ENCODE peak calls at places on chromosomes 2 and 18, in seven cellular contexts. G, A, U, K, H, N and P are unnamed samples.

GRCh38 chr2:216339456-216340279 is 32.6 kb downstream of the MARCHF4 start:
- DNase-seq in N (no peak), U (peak), K (no peak), H (no peak), A (peak), G (peak), P (no peak)

GRCh38 chr2:26494891-26495290 is 17.0 kb upstream of the OTOF start:
- DNase-seq in H (no peak), U (no peak), N (no peak), A (no peak), G (no peak), K (no peak), P (no peak)

GRCh38 chr2:194087569-194087968 is 1569.5 kb upstream of the SLC39A10 start:
- DNase-seq in G (no peak), H (no peak), K (no peak), N (no peak), U (no peak), A (no peak), P (no peak)

GRCh38 chr2:218992703-218993344 is 398 bp downstream of the CRYBA2 start:
- DNase-seq in N (no peak), H (no peak), A (peak), U (no peak), K (no peak), G (no peak), P (no peak)

GRCh38 chr2:150081775-150082517 is 405.5 kb downstream of the RND3 start:
- DNase-seq in H (no peak), K (no peak), A (peak), N (no peak), U (no peak), G (no peak), P (no peak)

GRCh38 chr18:13612111-13612997 is 114.0 kb downstream of the FAM210A start:
- DNase-seq in A (no peak), N (no peak), K (no peak), U (no peak), H (peak), G (no peak), P (peak)

GRCh38 chr18:9726175-9726574 is 18.1 kb downstream of the RAB31 start:
- DNase-seq in K (no peak), G (no peak), U (no peak), A (no peak), N (no peak), H (peak), P (no peak)

GRCh38 chr2:100321181-100321880 is 970 bp downstream of the LONRF2 start:
- DNase-seq in A (peak), K (no peak), U (peak), H (no peak), G (peak), N (peak), P (peak)

GRCh38 chr2:176554107-176555048 is 285.1 kb downstream of the MTX2 start:
- DNase-seq in H (peak), N (no peak), U (peak), A (peak), G (peak), K (no peak), P (peak)

GRCh38 chr2:173822889-173823485 is 142.2 kb downstream of the SP3 start:
- DNase-seq in U (no peak), N (no peak), A (no peak), G (no peak), K (no peak), H (no peak), P (no peak)

GRCh38 chr2:79105259-79105658 is 15.0 kb upstream of the REG1A start:
- DNase-seq in G (no peak), U (no peak), N (no peak), K (no peak), H (no peak), A (no peak), P (no peak)

GRCh38 chr2:160666019-160666676 is 172.5 kb upstream of the RBMS1 start:
- DNase-seq in K (no peak), G (peak), N (no peak), U (peak), H (no peak), A (peak), P (no peak)

GRCh38 chr18:37937287-37937686 is 371.7 kb upstream of the CELF4 start:
- DNase-seq in H (no peak), N (no peak), A (no peak), U (no peak), G (no peak), K (no peak), P (no peak)

GRCh38 chr2:205889073-205889472 is 196.9 kb downstream of the INO80D start:
- DNase-seq in K (no peak), G (no peak), N (no peak), H (no peak), U (peak), A (no peak), P (no peak)

GRCh38 chr2:178333851-178334250 is 117.1 kb downstream of the PRKRA start:
- DNase-seq in N (no peak), A (no peak), U (no peak), G (no peak), H (no peak), K (no peak), P (no peak)

GRCh38 chr2:184041077-184041476 is 557.3 kb upstream of the ZNF804A start:
- DNase-seq in G (no peak), U (no peak), H (no peak), A (no peak), N (no peak), K (no peak), P (no peak)

GRCh38 chr18:51160646-51161045 is 36.8 kb downstream of the MEX3C start:
- DNase-seq in A (no peak), G (no peak), U (no peak), H (no peak), K (no peak), N (no peak), P (no peak)

GRCh38 chr2:241848761-241849615 is 9.7 kb downstream of the PDCD1 start:
- DNase-seq in A (no peak), G (no peak), H (no peak), U (no peak), N (peak), K (no peak), P (no peak)

GRCh38 chr18:3526421-3527354 is 76.7 kb downstream of the TGIF1 start:
- DNase-seq in A (peak), G (no peak), U (peak), N (no peak), K (no peak), H (no peak), P (no peak)

GRCh38 chr2:223929575-223930001 is 15.5 kb downstream of the WDFY1 start:
- DNase-seq in U (no peak), G (no peak), H (no peak), K (no peak), A (no peak), N (no peak), P (no peak)

GRCh38 chr18:75548353-75548752 is 120.8 kb upstream of the SMIM21 start:
- DNase-seq in H (no peak), K (no peak), G (no peak), N (no peak), A (peak), U (peak), P (no peak)

GRCh38 chr18:77206676-77207370 is 42.8 kb upstream of the GALR1 start:
- DNase-seq in G (peak), A (no peak), U (peak), K (no peak), H (no peak), N (peak), P (no peak)

GRCh38 chr18:59033361-59033760 is 106.3 kb upstream of the SEC11C start:
- DNase-seq in G (no peak), U (no peak), H (no peak), A (no peak), K (peak), N (no peak), P (no peak)

GRCh38 chr2:127408807-127409099 is 9.5 kb upstream of the PROC start:
- DNase-seq in G (no peak), U (no peak), N (no peak), H (no peak), K (no peak), A (no peak), P (no peak)

GRCh38 chr2:75602724-75603342 is 42.1 kb upstream of the EVA1A start:
- DNase-seq in U (peak), K (no peak), A (peak), N (no peak), H (peak), G (no peak), P (no peak)

GRCh38 chr2:11744631-11745394 is 1.6 kb upstream of the LPIN1 start:
- DNase-seq in U (peak), G (peak), K (no peak), A (peak), N (no peak), H (no peak), P (no peak)

GRCh38 chr2:23924589-23925359 is 2.1 kb downstream of the ATAD2B start:
- DNase-seq in N (no peak), H (no peak), G (no peak), K (no peak), A (no peak), U (no peak), P (no peak)

GRCh38 chr2:39593439-39594393 is 72.0 kb upstream of the TMEM178A start:
- DNase-seq in U (peak), K (no peak), H (no peak), A (peak), N (no peak), G (peak), P (no peak)

GRCh38 chr2:96305091-96305978 is at the start of gene SNRNP200:
- DNase-seq in H (peak), G (peak), N (peak), U (peak), A (peak), K (peak), P (peak)

GRCh38 chr2:169461143-169461542 is 18.2 kb upstream of the BBS5 start:
- DNase-seq in A (no peak), U (no peak), K (no peak), N (no peak), H (no peak), G (no peak), P (no peak)

GRCh38 chr2:104452558-104452957 is 401.4 kb upstream of the POU3F3 start:
- DNase-seq in H (no peak), G (no peak), U (no peak), N (no peak), K (no peak), A (no peak), P (no peak)

GRCh38 chr2:104444840-104445239 is 409.1 kb upstream of the POU3F3 start:
- DNase-seq in U (no peak), H (no peak), N (no peak), G (no peak), K (no peak), A (no peak), P (no peak)

GRCh38 chr2:104447831-104448434 is 406.0 kb upstream of the POU3F3 start:
- DNase-seq in H (no peak), N (no peak), A (no peak), U (no peak), K (no peak), G (no peak), P (no peak)

GRCh38 chr2:104444392-104444791 is 409.5 kb upstream of the POU3F3 start:
- DNase-seq in U (peak), A (no peak), N (no peak), H (no peak), K (no peak), G (no peak), P (no peak)

GRCh38 chr2:104448661-104449410 is 405.1 kb upstream of the POU3F3 start:
- DNase-seq in K (no peak), N (no peak), U (no peak), H (no peak), A (no peak), G (no peak), P (no peak)
- H3K4me3 ChIP-seq in K (no peak), N (no peak), U (no peak), H (no peak), A (no peak), G (no peak), P (peak)

DNA sequence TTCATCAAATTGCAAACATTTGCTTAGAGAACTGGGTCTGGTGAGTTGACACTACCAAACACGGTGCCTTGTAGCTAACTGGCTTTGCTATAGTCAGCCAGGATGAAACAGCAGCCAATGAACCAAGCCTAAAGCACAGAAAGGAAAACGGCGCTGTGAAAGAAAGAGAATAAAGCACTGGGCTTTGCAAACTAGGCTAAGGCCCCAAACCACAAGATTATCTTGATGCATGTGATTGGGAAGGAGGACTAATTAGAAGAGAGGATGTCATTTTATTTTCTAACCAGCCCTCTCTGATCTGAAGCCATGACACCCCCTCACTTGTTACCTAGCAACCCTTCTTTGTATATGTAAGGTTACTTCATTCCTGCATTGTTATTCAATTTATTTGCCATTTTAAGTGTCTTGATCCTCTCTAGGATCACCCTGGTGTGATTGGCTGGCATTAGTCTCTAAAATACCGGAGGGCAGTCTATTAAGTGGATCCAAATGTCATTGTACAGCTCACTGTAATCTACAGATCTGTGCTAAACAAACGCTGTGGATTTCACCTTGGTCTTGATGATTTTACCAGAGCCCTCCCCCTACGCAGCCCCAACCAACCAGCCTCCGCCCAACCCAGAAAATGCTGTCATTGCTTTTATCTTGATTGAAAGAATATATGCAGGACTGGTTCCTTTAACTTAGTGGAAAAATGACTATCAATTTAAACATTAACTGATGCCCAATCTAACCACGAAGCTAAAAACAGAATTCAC is 395.3 kb upstream of the ACVR2A start:
- DNase-seq in K (no peak), G (no peak), H (no peak), U (peak), N (no peak), A (peak), P (no peak)
- H3K27ac ChIP-seq in K (no peak), G (no peak), H (no peak), U (no peak), N (no peak), A (peak), P (no peak)

GRCh38 chr2:66281980-66282379 is 152.9 kb upstream of the MEIS1 start:
- DNase-seq in H (no peak), G (no peak), K (no peak), N (no peak), U (no peak), A (no peak), P (no peak)

GRCh38 chr2:66270247-66270646 is 164.7 kb upstream of the MEIS1 start:
- DNase-seq in G (no peak), A (no peak), H (no peak), K (no peak), U (no peak), N (no peak), P (no peak)

GRCh38 chr2:66271777-66272176 is 163.1 kb upstream of the MEIS1 start:
- DNase-seq in H (no peak), K (no peak), G (no peak), A (no peak), N (no peak), U (no peak), P (no peak)

GRCh38 chr2:66279024-66279423 is 155.9 kb upstream of the MEIS1 start:
- DNase-seq in N (no peak), U (no peak), K (no peak), H (no peak), A (no peak), G (no peak), P (no peak)

GRCh38 chr2:66275984-66276383 is 158.9 kb upstream of the MEIS1 start:
- DNase-seq in H (no peak), U (no peak), K (no peak), A (no peak), G (no peak), N (no peak), P (no peak)
- TF ChIP-seq CTCF in H (no peak), U (no peak), K (no peak), A (no peak), G (no peak), N (no peak), P (no peak)

GRCh38 chr2:217988840-217989204 is 14.0 kb downstream of the TNS1 start:
- DNase-seq in G (no peak), U (no peak), N (peak), K (no peak), H (no peak), A (no peak), P (no peak)
- H3K4me3 ChIP-seq in G (no peak), U (no peak), N (no peak), K (peak), H (no peak), A (no peak), P (no peak)

GRCh38 chr2:240232961-240233890 is 92.8 kb upstream of the OTOS start:
- DNase-seq in H (peak), A (peak), U (peak), G (peak), N (peak), K (peak), P (peak)
- H3K27ac ChIP-seq in H (peak), A (no peak), U (no peak), G (peak), N (peak), K (no peak), P (no peak)

GRCh38 chr2:201451330-201452057 is at the start of the genes STRADB and TRAK2:
- DNase-seq in H (peak), G (peak), K (peak), A (peak), N (peak), U (peak), P (peak)
- TF ChIP-seq CTCF in H (peak), G (peak), K (no peak), A (peak), N (peak), U (no peak), P (peak)